ENCODE peak calls at places on chromosomes 1 and 21, in four cellular contexts. T is A549, G is hypothalamus, A is thoracic aorta. C is an unnamed sample.

GRCh38 chr1:220513834-220514233 is 14.1 kb upstream of the MARK1 start:
- DNase-seq in T (no peak), G (no peak), A (no peak), C (no peak)

GRCh38 chr1:202127836-202128622 is 5.3 kb downstream of the GPR37L1 start:
- DNase-seq in T (no peak), G (no peak), A (no peak), C (no peak)

GRCh38 chr21:31158789-31159581 is 120.7 kb upstream of the KRTAP19-8 start:
- DNase-seq in T (no peak), G (no peak), A (no peak), C (no peak)

GRCh38 chr1:194295690-194296089 is 1109.3 kb upstream of the B3GALT2 start:
- DNase-seq in T (peak; percentile 59), G (no peak), A (no peak), C (no peak)

GRCh38 chr1:78214334-78214733 is 168.6 kb downstream of the GIPC2 start:
- DNase-seq in T (no peak), G (no peak), A (no peak), C (no peak)

GRCh38 chr1:68149907-68150306 is 82.4 kb downstream of the WLS start:
- DNase-seq in T (no peak), G (no peak), A (no peak), C (no peak)

GRCh38 chr1:12477936-12478611 is 139.9 kb downstream of the DHRS3 start:
- DNase-seq in T (peak; percentile 97), G (no peak), A (no peak), C (peak; percentile 51)

GRCh38 chr1:16721871-16722641 is 18.3 kb upstream of the RNU1-4 start:
- DNase-seq in T (no peak), G (no peak), A (no peak), C (no peak)

GRCh38 chr1:56688522-56689026 is 43.5 kb downstream of the PRKAA2 start:
- DNase-seq in T (peak; percentile 94), G (no peak), A (no peak), C (peak; percentile 8)

C was measured in HuH-7.5.